ENCODE peak calls at places on chromosome 12, in five cellular contexts. B, K, P, X and J are unnamed samples. For H3K9me3, the result is how much of the 10 kb centered on the place peaks cover.

GRCh38 chr12:69701821-69702220 is 2.7 kb upstream of the BEST3 start:
- DNase-seq in P (no peak), B (no peak), X (no peak), K (no peak), J (no peak)

GRCh38 chr12:112684742-112685141 is 106.8 kb upstream of the RPH3A start:
- DNase-seq in B (no peak), X (no peak), P (no peak), K (no peak), J (no peak)

GRCh38 chr12:111758120-111758561 is 8.6 kb upstream of the ALDH2 start:
- DNase-seq in K (no peak), P (no peak), X (peak), B (no peak), J (no peak)

GRCh38 chr12:132309162-132310086 is 20.0 kb downstream of the GALNT9 start:
- DNase-seq in K (no peak), B (no peak), P (no peak), X (no peak), J (no peak)

GRCh38 chr12:6341439-6342139 is at the start of gene TNFRSF1A:
- DNase-seq in P (peak), X (peak), K (no peak), B (peak), J (peak)

GRCh38 chr12:104709692-104710435 is 248.2 kb downstream of the SLC41A2 start:
- DNase-seq in K (no peak), P (no peak), B (peak), X (no peak), J (peak)

GRCh38 chr12:87094356-87094755 is 838.2 kb upstream of the MGAT4C start:
- DNase-seq in B (peak), P (peak), K (no peak), X (no peak), J (no peak)

GRCh38 chr12:101783838-101784237 is 44.6 kb upstream of the SYCP3 start:
- DNase-seq in X (no peak), P (no peak), B (no peak), K (no peak), J (no peak)

GRCh38 chr12:101238806-101239329 is 28.8 kb upstream of the SLC5A8 start:
- DNase-seq in K (no peak), P (no peak), B (no peak), X (no peak), J (no peak)

GRCh38 chr12:68621092-68622081 is 10.7 kb downstream of the RAP1B start:
- DNase-seq in K (no peak), B (no peak), P (no peak), X (no peak), J (no peak)

GRCh38 chr12:27176765-27177164 is 67.3 kb upstream of the STK38L start:
- DNase-seq in B (peak), K (no peak), X (no peak), P (peak), J (peak)

GRCh38 chr12:3084742-3085141 is 7.6 kb downstream of the TSPAN9 start:
- DNase-seq in X (peak), B (no peak), P (no peak), K (no peak), J (no peak)

GRCh38 chr12:3088251-3088650 is 11.1 kb downstream of the TSPAN9 start:
- DNase-seq in K (no peak), B (peak), P (no peak), X (no peak), J (no peak)

GRCh38 chr12:3085341-3086125 is 8.4 kb downstream of the TSPAN9 start:
- DNase-seq in X (no peak), K (no peak), P (no peak), B (no peak), J (no peak)

GRCh38 chr12:3087758-3088157 is 10.6 kb downstream of the TSPAN9 start:
- DNase-seq in P (no peak), K (no peak), B (no peak), X (no peak), J (no peak)

GRCh38 chr12:3086729-3087323 is 9.6 kb downstream of the TSPAN9 start:
- DNase-seq in K (no peak), P (no peak), X (no peak), B (no peak), J (no peak)
- H3K9me3 ChIP-seq in K (under half), P (under half), X (under half), B (under half), J (under half)

GRCh38 chr12:57891639-57892228 is 45.2 kb upstream of the CTDSP2 start:
- DNase-seq in P (no peak), B (peak), X (no peak), K (no peak), J (peak)

GRCh38 chr12:57889541-57889989 is 43.0 kb upstream of the CTDSP2 start:
- DNase-seq in K (no peak), X (peak), P (peak), B (peak), J (peak)

GRCh38 chr12:57888407-57889157 is 42.1 kb upstream of the CTDSP2 start:
- DNase-seq in P (peak), X (peak), B (peak), K (no peak), J (peak)

GRCh38 chr12:57892232-57892987 is 45.9 kb upstream of the CTDSP2 start:
- DNase-seq in K (no peak), P (no peak), X (no peak), B (no peak), J (no peak)

GRCh38 chr12:57890191-57891120 is 43.9 kb upstream of the CTDSP2 start:
- DNase-seq in P (peak), B (peak), X (no peak), K (no peak), J (peak)
- H3K9ac ChIP-seq in P (peak), B (peak), X (no peak), K (no peak), J (peak)

GRCh38 chr12:2225736-2226135 is 172.9 kb downstream of the CACNA1C start:
- DNase-seq in X (no peak), K (no peak), P (peak), B (peak), J (no peak)

GRCh38 chr12:2229661-2230539 is 177.1 kb downstream of the CACNA1C start:
- DNase-seq in B (no peak), X (no peak), P (no peak), K (no peak), J (no peak)

GRCh38 chr12:2227360-2227759 is 174.6 kb downstream of the CACNA1C start:
- DNase-seq in P (no peak), B (no peak), X (no peak), K (no peak), J (no peak)

GRCh38 chr12:2231011-2231595 is 178.3 kb downstream of the CACNA1C start:
- DNase-seq in X (no peak), K (no peak), B (peak), P (no peak), J (no peak)

GRCh38 chr12:2228535-2228934 is 175.7 kb downstream of the CACNA1C start:
- DNase-seq in B (no peak), P (no peak), K (no peak), X (no peak), J (no peak)
- H3K9me3 ChIP-seq in B (under half), P (under half), K (under half), X (under half), J (under half)

GRCh38 chr12:9662488-9662887 is 7.0 kb upstream of the CLEC2D start:
- DNase-seq in P (no peak), K (no peak), B (no peak), X (no peak), J (no peak)
- H3K9ac ChIP-seq in P (no peak), K (no peak), B (no peak), X (no peak), J (no peak)

GRCh38 chr12:65217127-65217526 is 47.7 kb downstream of the LEMD3 start:
- DNase-seq in B (no peak), P (no peak), K (no peak), X (no peak), J (no peak)

GRCh38 chr12:65215449-65215848 is 46.1 kb downstream of the LEMD3 start:
- DNase-seq in B (no peak), K (no peak), X (no peak), P (no peak), J (no peak)

DNA sequence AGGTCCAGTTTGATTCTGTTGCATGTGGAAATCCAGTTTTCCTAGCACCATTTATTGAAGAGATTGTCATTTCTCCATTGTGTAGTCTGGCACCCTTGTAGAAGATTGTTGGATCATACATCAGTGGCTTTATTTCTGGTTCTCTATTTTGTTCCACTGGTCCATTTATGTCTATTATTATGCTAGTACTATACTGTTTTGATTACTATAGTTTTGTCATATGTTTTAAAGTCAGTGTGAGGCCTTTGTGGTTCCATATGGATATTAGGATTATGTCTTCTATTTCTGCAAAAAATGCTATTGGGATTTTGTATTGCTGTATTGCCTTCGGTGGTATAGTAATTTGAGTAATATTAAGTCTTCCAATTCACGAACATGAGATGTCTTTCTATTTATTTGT is 51.4 kb downstream of the LEMD3 start:
- DNase-seq in B (no peak), K (no peak), P (no peak), X (no peak), J (no peak)
- H3K9me3 ChIP-seq in B (under half), K (under half), P (under half), X (under half), J (under half)

GRCh38 chr12:53975019-53975815 is 463 bp upstream of the HOTAIR start:
- DNase-seq in X (peak), B (no peak), K (no peak), P (no peak), J (no peak)
- H3K9ac ChIP-seq in X (no peak), B (no peak), K (peak), P (no peak), J (peak)

DNA sequence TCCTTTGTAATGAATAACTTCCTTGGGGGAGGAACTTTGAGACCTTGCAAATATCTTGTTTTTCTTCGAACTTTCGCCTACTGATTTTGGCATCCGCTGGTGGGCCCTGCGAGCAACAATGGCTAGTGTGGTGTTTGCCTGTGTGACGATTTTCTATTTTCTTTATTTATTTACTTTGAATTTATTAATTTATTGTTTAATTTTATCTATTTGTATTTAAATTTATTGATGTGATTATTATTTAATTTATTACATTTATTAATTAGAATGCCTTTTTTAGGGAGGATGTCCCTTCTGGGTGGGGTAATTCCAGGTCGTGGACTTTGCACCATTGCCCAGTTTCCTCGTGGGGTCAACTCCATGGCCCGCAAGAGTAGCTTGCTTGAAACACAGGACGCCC is 149.7 kb downstream of the ZNF664 start:
- DNase-seq in K (no peak), B (no peak), P (no peak), X (no peak), J (no peak)
- H3K9me3 ChIP-seq in K (under half), B (under half), P (under half), X (under half), J (under half)